ENCODE peak calls at places on chromosomes 6 and 20, in seven cellular contexts. S, T, I, X, K, F and M are unnamed samples. For H3K4me1, the result is how much of the 10 kb centered on the place peaks cover.

GRCh38 chr6:77397561-77397960 is 65.7 kb downstream of the HTR1B start:
- DNase-seq in S (no peak), T (no peak), I (no peak), X (no peak), K (no peak), F (no peak), M (no peak)

GRCh38 chr6:12570461-12571030 is 146.0 kb upstream of the PHACTR1 start:
- DNase-seq in S (no peak), T (no peak), I (no peak), X (no peak), K (peak), F (no peak), M (peak)

GRCh38 chr6:7146079-7146828 is 38.5 kb downstream of the RREB1 start:
- DNase-seq in S (no peak), T (no peak), I (peak), X (peak), K (peak), F (no peak), M (no peak)

GRCh38 chr6:103047567-103047966 is 1654.1 kb downstream of the GRIK2 start:
- DNase-seq in S (no peak), T (no peak), I (no peak), X (no peak), K (no peak), F (no peak), M (no peak)

GRCh38 chr6:19587238-19587942 is 249.8 kb upstream of the ID4 start:
- DNase-seq in S (no peak), T (no peak), I (no peak), X (no peak), K (no peak), F (no peak), M (no peak)

GRCh38 chr6:109671721-109672120 is 19.3 kb downstream of the AK9 start:
- DNase-seq in S (no peak), T (no peak), I (no peak), X (no peak), K (peak), F (no peak), M (no peak)

GRCh38 chr6:43628392-43629103 is 516 bp downstream of the GTPBP2 start:
- DNase-seq in S (no peak), T (peak), I (peak), X (peak), K (peak), F (no peak), M (no peak)

GRCh38 chr6:17115251-17116089 is 13.6 kb downstream of the STMND1 start:
- DNase-seq in S (no peak), T (peak), I (no peak), X (no peak), K (peak), F (no peak), M (no peak)

GRCh38 chr6:165181951-165182414 is 127.4 kb downstream of the C6orf118 start:
- DNase-seq in S (no peak), T (no peak), I (no peak), X (no peak), K (no peak), F (no peak), M (no peak)

GRCh38 chr20:61980647-61981583 is 84.8 kb downstream of the TAF4 start:
- DNase-seq in S (no peak), T (peak), I (peak), X (no peak), K (no peak), F (no peak), M (peak)

GRCh38 chr6:125699591-125699990 is 49.8 kb upstream of the HEY2 start:
- DNase-seq in S (no peak), T (no peak), I (no peak), X (no peak), K (no peak), F (no peak), M (no peak)

GRCh38 chr6:145722190-145722589 is 13.1 kb downstream of the EPM2A start:
- DNase-seq in S (no peak), T (no peak), I (no peak), X (no peak), K (no peak), F (no peak), M (no peak)

GRCh38 chr6:63615590-63615989 is 20.0 kb upstream of the PHF3 start:
- DNase-seq in S (no peak), T (no peak), I (no peak), X (no peak), K (no peak), F (no peak), M (no peak)

GRCh38 chr6:111723412-111723970 is 117.8 kb upstream of the TRAF3IP2 start:
- DNase-seq in S (no peak), T (no peak), I (no peak), X (no peak), K (no peak), F (no peak), M (no peak)

GRCh38 chr6:62808575-62809293 is 402.5 kb upstream of the FKBP1C start:
- DNase-seq in S (no peak), T (no peak), I (no peak), X (no peak), K (no peak), F (no peak), M (no peak)

GRCh38 chr6:121597654-121598053 is 162.2 kb downstream of the GJA1 start:
- DNase-seq in S (no peak), T (no peak), I (no peak), X (no peak), K (no peak), F (no peak), M (no peak)

GRCh38 chr6:5085638-5086293 is 625 bp downstream of the PPP1R3G start:
- DNase-seq in S (no peak), T (no peak), I (no peak), X (no peak), K (peak), F (no peak), M (no peak)

GRCh38 chr6:148971027-148971927 is 224.4 kb downstream of the UST start:
- DNase-seq in S (no peak), T (no peak), I (no peak), X (no peak), K (no peak), F (no peak), M (no peak)

GRCh38 chr20:3766832-3767433 is 620 bp downstream of the ADISSP start:
- DNase-seq in S (no peak), T (no peak), I (no peak), X (no peak), K (no peak), F (no peak), M (no peak)

GRCh38 chr6:66355471-66355870 is 648.4 kb upstream of the EYS start:
- DNase-seq in S (no peak), T (no peak), I (no peak), X (no peak), K (no peak), F (no peak), M (no peak)

GRCh38 chr6:26240157-26240980 is 124.6 kb upstream of the BTN3A2 start:
- DNase-seq in S (no peak), T (no peak), I (peak), X (peak), K (peak), F (peak), M (peak)

GRCh38 chr20:2814587-2815051 is at the start of gene C20orf141:
- DNase-seq in S (peak), T (no peak), I (no peak), X (no peak), K (peak), F (no peak), M (no peak)

GRCh38 chr20:9515761-9516657 is 1.6 kb downstream of the LAMP5 start:
- DNase-seq in S (no peak), T (peak), I (no peak), X (peak), K (peak), F (no peak), M (no peak)

GRCh38 chr6:36578030-36578825 is 15.9 kb upstream of the SRSF3 start:
- DNase-seq in S (no peak), T (no peak), I (no peak), X (no peak), K (no peak), F (no peak), M (no peak)

GRCh38 chr20:61253640-61254511 is 1.8 kb downstream of the CDH4 start:
- DNase-seq in S (no peak), T (no peak), I (no peak), X (no peak), K (no peak), F (no peak), M (no peak)

GRCh38 chr6:41171908-41172307 is 9.0 kb upstream of the TREM2 start:
- DNase-seq in S (no peak), T (no peak), I (no peak), X (no peak), K (no peak), F (no peak), M (no peak)

GRCh38 chr20:49951160-49951559 is 15.0 kb downstream of the RNF114 start:
- DNase-seq in S (no peak), T (no peak), I (no peak), X (no peak), K (peak), F (no peak), M (no peak)
- H3K27ac ChIP-seq in S (no peak), T (no peak), I (no peak), X (no peak), K (peak), F (no peak), M (no peak)

DNA sequence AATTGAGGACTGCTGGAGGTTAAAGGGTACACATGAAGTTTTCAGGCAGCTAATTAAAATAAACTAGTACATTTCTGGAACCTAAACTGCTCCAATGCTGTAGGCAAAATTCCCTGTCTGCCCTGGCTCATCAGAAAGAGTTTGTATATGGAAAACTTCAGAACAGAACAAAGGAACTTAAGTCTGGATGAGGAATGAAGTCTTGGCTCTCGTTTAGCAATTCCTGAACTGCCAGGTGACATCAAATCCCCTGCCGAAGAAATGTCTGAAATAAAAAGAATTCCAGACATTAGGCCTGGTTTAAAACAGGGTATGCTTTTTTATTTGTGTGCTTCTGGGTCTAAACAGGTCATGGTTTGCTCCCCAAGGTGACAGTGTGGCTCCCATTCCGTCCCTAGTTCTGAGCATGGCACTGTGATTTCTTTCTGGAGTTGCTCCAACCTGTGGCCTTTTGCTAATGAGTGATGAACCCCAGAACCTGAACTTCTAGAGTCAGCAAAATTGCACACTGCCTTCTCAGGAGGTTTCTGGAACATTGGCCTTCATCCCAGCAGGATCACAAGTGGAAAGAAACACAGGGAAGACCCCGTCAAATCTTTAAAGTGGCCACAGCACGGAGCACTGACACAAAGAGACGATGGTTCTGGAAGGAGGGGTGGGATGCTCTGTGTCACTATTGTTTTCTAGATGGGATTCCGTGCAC is 129.4 kb upstream of the NAA20 start:
- DNase-seq in S (no peak), T (no peak), I (no peak), X (no peak), K (peak), F (no peak), M (no peak)
- H3K4me1 ChIP-seq in S (half or more), T (under half), I (under half), X (under half), K (half or more), F (under half), M (under half)

GRCh38 chr20:16922834-16923233 is 174.7 kb downstream of the OTOR start:
- DNase-seq in S (no peak), T (no peak), I (no peak), X (no peak), K (no peak), F (no peak), M (no peak)
- TF ChIP-seq POLR2AphosphoS5 in S (no peak), T (no peak), I (no peak), X (no peak), K (no peak), F (no peak), M (no peak)

GRCh38 chr6:21740719-21741118 is 147.2 kb downstream of the SOX4 start:
- DNase-seq in S (no peak), T (no peak), I (no peak), X (no peak), K (peak), F (no peak), M (no peak)

GRCh38 chr6:21741221-21742109 is 147.9 kb downstream of the SOX4 start:
- DNase-seq in S (no peak), T (no peak), I (no peak), X (no peak), K (peak), F (no peak), M (no peak)

GRCh38 chr6:21739241-21739640 is 145.7 kb downstream of the SOX4 start:
- DNase-seq in S (no peak), T (no peak), I (no peak), X (no peak), K (no peak), F (no peak), M (no peak)

GRCh38 chr6:21738180-21739094 is 144.9 kb downstream of the SOX4 start:
- DNase-seq in S (no peak), T (no peak), I (no peak), X (peak), K (no peak), F (no peak), M (peak)

GRCh38 chr6:21739838-21740237 is 146.3 kb downstream of the SOX4 start:
- DNase-seq in S (no peak), T (no peak), I (no peak), X (no peak), K (no peak), F (no peak), M (no peak)
- H3K27ac ChIP-seq in S (no peak), T (no peak), I (no peak), X (no peak), K (peak), F (no peak), M (peak)

GRCh38 chr6:156864557-156864956 is 87.4 kb downstream of the ARID1B start:
- DNase-seq in S (no peak), T (no peak), I (no peak), X (no peak), K (no peak), F (no peak), M (no peak)
- H3K4me1 ChIP-seq in S (under half), T (under half), I (under half), X (under half), K (under half), F (under half), M (under half)

DNA sequence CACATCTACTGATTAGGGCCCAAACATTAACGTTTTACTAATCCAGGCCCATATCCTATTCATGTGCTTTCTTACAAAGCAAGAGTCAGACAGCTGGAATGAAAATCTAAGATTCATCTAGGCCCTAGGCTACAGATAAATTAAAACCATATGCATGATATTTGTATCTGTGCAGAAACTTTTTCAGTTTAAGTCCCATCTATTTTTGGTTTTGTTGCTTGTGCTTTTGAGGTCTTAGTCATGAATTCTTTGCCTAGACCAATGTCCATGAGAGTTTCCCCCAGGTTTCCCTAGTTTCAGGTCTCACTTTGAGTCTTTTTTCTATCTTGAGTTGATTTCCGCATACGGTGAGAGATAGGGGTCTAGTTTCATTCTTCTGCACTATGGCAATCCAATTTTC is 20.2 kb downstream of the ADNP start:
- DNase-seq in S (no peak), T (no peak), I (no peak), X (no peak), K (no peak), F (no peak), M (no peak)
- TF ChIP-seq POLR2AphosphoS5 in S (no peak), T (no peak), I (no peak), X (no peak), K (no peak), F (no peak), M (no peak)

DNA sequence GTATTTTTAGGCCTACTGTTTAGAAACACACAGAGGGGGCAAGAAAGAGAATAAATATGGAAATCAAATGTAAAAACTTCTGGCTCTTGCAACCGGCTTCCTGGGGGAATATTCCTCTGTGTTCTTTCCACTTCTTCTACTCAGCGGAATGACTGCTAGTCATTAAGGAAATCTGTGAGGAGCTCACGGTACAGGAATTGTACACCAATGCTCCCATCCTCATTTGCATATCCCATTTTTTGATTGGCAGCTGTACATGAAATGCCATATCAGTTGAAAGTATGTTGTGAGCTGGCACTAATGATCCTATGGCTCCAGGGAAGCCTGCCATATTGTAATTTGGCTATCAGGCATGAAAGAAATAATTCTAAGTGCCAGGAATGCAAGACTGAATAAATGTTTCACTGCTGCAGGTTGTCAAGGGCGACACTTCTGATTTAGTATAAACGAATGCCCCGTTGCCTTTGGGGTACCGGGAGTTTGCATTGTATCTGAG is 207.4 kb downstream of the ZNF217 start:
- DNase-seq in S (no peak), T (no peak), I (no peak), X (no peak), K (no peak), F (no peak), M (no peak)
- H3K27ac ChIP-seq in S (no peak), T (no peak), I (no peak), X (no peak), K (no peak), F (no peak), M (no peak)

DNA sequence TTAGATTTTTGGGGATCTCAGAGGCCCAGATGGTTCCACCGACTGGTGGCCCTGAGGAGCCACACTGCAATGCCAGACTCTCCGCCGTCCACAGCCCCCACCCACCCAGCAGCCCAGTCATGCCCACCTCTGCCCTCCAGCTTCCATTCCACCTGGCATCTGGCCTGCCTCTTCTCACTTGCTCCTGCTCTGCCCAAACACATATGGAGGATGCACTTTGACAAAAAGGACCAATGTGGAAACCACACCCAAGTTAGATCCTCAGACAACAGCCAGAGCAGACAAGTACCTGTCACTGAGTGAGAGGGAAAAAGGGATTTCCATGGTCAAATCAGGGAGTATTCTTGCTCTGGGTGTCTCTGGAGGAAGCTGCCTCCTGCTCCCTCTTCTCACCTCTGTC is 120.6 kb upstream of the NXT1 start:
- DNase-seq in S (no peak), T (no peak), I (no peak), X (no peak), K (no peak), F (no peak), M (no peak)
- H3K4me1 ChIP-seq in S (under half), T (under half), I (under half), X (under half), K (under half), F (under half), M (under half)

GRCh38 chr20:1327827-1328679 is 886 bp downstream of the SDCBP2 start:
- DNase-seq in S (peak), T (no peak), I (no peak), X (no peak), K (no peak), F (no peak), M (no peak)

GRCh38 chr20:1326031-1326930 is 2.7 kb downstream of the SDCBP2 start:
- DNase-seq in S (peak), T (no peak), I (no peak), X (no peak), K (peak), F (no peak), M (no peak)

GRCh38 chr20:1328680-1329330 is at the start of gene SDCBP2:
- DNase-seq in S (peak), T (peak), I (peak), X (peak), K (no peak), F (no peak), M (no peak)

GRCh38 chr20:1325173-1326030 is 3.5 kb downstream of the SDCBP2 start:
- DNase-seq in S (peak), T (peak), I (peak), X (peak), K (peak), F (peak), M (peak)

DNA sequence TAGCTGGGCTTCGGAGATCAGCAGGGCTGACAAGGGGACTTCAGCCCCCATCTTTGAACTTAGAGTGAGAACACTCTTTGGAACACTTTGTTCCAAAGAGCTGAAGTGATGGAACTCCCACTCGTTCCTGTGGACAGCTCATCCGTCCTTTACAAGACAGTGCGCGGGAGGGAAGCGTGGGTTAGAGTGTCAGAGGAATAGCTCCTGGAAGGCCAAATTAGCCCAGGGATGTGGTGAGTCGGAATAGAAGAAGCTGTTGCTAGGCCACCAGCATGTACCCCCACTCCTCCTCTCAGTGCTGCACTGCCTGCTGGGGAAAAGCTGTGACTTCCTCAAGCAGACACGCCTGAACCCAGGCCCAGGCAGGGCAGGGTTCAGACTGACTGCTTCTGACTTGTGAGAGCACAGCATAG is 1.7 kb downstream of the SDCBP2 start:
- DNase-seq in S (peak), T (no peak), I (no peak), X (no peak), K (peak), F (no peak), M (peak)
- TF ChIP-seq POLR2AphosphoS5 in S (no peak), T (no peak), I (peak), X (no peak), K (no peak), F (no peak), M (no peak)

GRCh38 chr6:57307850-57308249 is 9.6 kb upstream of the PRIM2 start:
- DNase-seq in S (no peak), T (no peak), I (no peak), X (no peak), K (no peak), F (no peak), M (no peak)
- H3K27ac ChIP-seq in S (no peak), T (no peak), I (no peak), X (no peak), K (no peak), F (no peak), M (no peak)